ENCODE peak calls at places on chromosomes 1 and 21, in six cellular contexts. L, J, D, Q, W and V are unnamed samples.

GRCh38 chr1:81800741-81801031 is at the start of gene ADGRL2:
- DNase-seq in D (no peak), L (no peak), J (no peak), Q (no peak), W (peak; percentile 44), V (no peak)

GRCh38 chr1:197577580-197577979 is 197.7 kb downstream of the DENND1B start:
- DNase-seq in D (no peak), J (no peak), Q (no peak), W (no peak), L (no peak), V (no peak)

GRCh38 chr1:54305906-54306514 is 100.2 kb downstream of the SSBP3 start:
- DNase-seq in L (no peak), D (no peak), Q (no peak), W (no peak), J (no peak), V (no peak)

GRCh38 chr21:16587141-16587570 is 857.4 kb downstream of the USP25 start:
- DNase-seq in D (peak; percentile 83), W (peak; percentile 65), Q (peak; percentile 73), L (no peak), J (no peak), V (peak; percentile 60)

GRCh38 chr21:26962516-26963305 is 4.2 kb downstream of the ADAMTS5 start:
- DNase-seq in L (no peak), Q (no peak), W (no peak), J (no peak), D (no peak), V (no peak)

GRCh38 chr1:63980706-63981407 is 207.0 kb downstream of the ROR1 start:
- DNase-seq in Q (no peak), L (no peak), D (no peak), J (no peak), W (no peak), V (no peak)

GRCh38 chr1:100461222-100461621 is 76.7 kb upstream of the GPR88 start:
- DNase-seq in L (no peak), W (no peak), Q (no peak), D (peak; percentile 27), J (no peak), V (peak; percentile 46)

GRCh38 chr1:87410771-87411170 is 82.1 kb downstream of the LMO4 start:
- DNase-seq in L (peak; percentile 85), Q (no peak), D (peak; percentile 90), J (no peak), W (peak; percentile 66), V (peak; percentile 61)

GRCh38 chr21:37431243-37431642 is 64.7 kb downstream of the DYRK1A start:
- DNase-seq in D (no peak), Q (no peak), W (no peak), L (no peak), J (no peak), V (no peak)

GRCh38 chr1:91605566-91605965 is 104.9 kb downstream of the CDC7 start:
- DNase-seq in L (no peak), D (no peak), W (no peak), J (no peak), Q (no peak), V (no peak)

GRCh38 chr1:212814989-212815388 is 23.3 kb downstream of the TATDN3 start:
- DNase-seq in W (peak; percentile 44), D (peak; percentile 4), J (no peak), L (no peak), Q (no peak), V (no peak)

GRCh38 chr1:209862598-209863498 is 35.1 kb downstream of the UTP25 start:
- DNase-seq in Q (no peak), W (no peak), J (no peak), D (no peak), L (no peak), V (no peak)

GRCh38 chr1:119007343-119007671 is 19.2 kb upstream of the TBX15 start:
- DNase-seq in J (no peak), W (no peak), Q (no peak), L (no peak), D (no peak), V (no peak)